ENCODE peak calls at places on chromosomes 11 and 22, in five cellular contexts. K is heart right ventricle; M is AG04450; Q is activated CD8-positive, alpha-beta memory T cell treated with anti-CD3 and anti-CD28 coated beads, Interleukin-2, amount 50 U/mL, for 4 hours; G is H7. B is an unnamed sample.

GRCh38 chr11:44765026-44765595 is 38.3 kb downstream of the TSPAN18 start:
- DNase-seq in K (no peak), M (no peak), Q (no peak), G (no peak), B (no peak)

GRCh38 chr11:103480421-103480820 is 371.2 kb downstream of the DYNC2H1 start:
- DNase-seq in K (no peak), M (no peak), Q (no peak), G (no peak), B (no peak)

GRCh38 chr11:64637346-64638016 is 46.5 kb downstream of the SLC22A12 start:
- DNase-seq in K (no peak), M (no peak), Q (no peak), G (peak), B (no peak)

GRCh38 chr11:125457814-125458343 is 38.2 kb downstream of the FEZ1 start:
- DNase-seq in K (peak), M (peak), Q (no peak), G (peak), B (no peak)

GRCh38 chr11:78216021-78216420 is 27.3 kb downstream of the USP35 start:
- DNase-seq in K (no peak), M (no peak), Q (no peak), G (no peak), B (no peak)

GRCh38 chr11:35237860-35238715 is 99.1 kb downstream of the CD44 start:
- DNase-seq in K (peak), M (no peak), Q (peak), G (peak), B (peak)

GRCh38 chr11:1598816-1599215 is 722 bp upstream of the KRTAP5-2 start:
- DNase-seq in K (no peak), M (no peak), Q (no peak), G (no peak), B (no peak)

GRCh38 chr22:50624347-50625130 is 3.4 kb downstream of the ARSA start:
- DNase-seq in K (no peak), M (no peak), Q (no peak), G (no peak), B (no peak)

GRCh38 chr11:131474947-131475346 is 104.5 kb downstream of the NTM start:
- DNase-seq in K (no peak), M (no peak), Q (no peak), G (no peak), B (no peak)

GRCh38 chr22:44931077-44931540 is 78.7 kb downstream of the PHF21B start:
- DNase-seq in K (peak), M (no peak), Q (no peak), G (no peak), B (no peak)

GRCh38 chr22:37913233-37913721 is 7.2 kb downstream of the MICALL1 start:
- DNase-seq in K (peak), M (no peak), Q (no peak), G (no peak), B (no peak)

GRCh38 chr22:35622132-35622913 is 5.2 kb upstream of the MB start:
- DNase-seq in K (peak), M (no peak), Q (no peak), G (peak), B (peak)

GRCh38 chr11:123195182-123196059 is at the start of gene CLMP:
- DNase-seq in K (no peak), M (no peak), Q (no peak), G (peak), B (peak)

GRCh38 chr11:126317681-126318641 is 14.1 kb downstream of the DCPS start:
- DNase-seq in K (peak), M (no peak), Q (peak), G (no peak), B (no peak)

GRCh38 chr11:118406599-118407166 is 5.3 kb downstream of the ATP5MG start:
- DNase-seq in K (peak), M (no peak), Q (no peak), G (no peak), B (peak)

GRCh38 chr22:45212306-45212709 is 28.4 kb downstream of the KIAA0930 start:
- DNase-seq in K (peak), M (peak), Q (no peak), G (peak), B (no peak)

GRCh38 chr11:57055780-57056179 is 67.1 kb downstream of the OR5AK2 start:
- DNase-seq in K (no peak), M (no peak), Q (no peak), G (no peak), B (no peak)

GRCh38 chr22:43848366-43849171 is 13.7 kb downstream of the SULT4A1 start:
- DNase-seq in K (no peak), M (no peak), Q (no peak), G (peak), B (peak)

GRCh38 chr22:36131907-36132306 is 28.6 kb downstream of the APOL3 start:
- DNase-seq in K (no peak), M (no peak), Q (no peak), G (peak), B (no peak)

GRCh38 chr11:65279713-65280459 is 18.1 kb downstream of the POLA2 start:
- DNase-seq in K (peak), M (peak), Q (no peak), G (no peak), B (no peak)

GRCh38 chr11:58216476-58216875 is 4.0 kb downstream of the OR1S1 start:
- DNase-seq in K (no peak), M (no peak), Q (no peak), G (no peak), B (no peak)

GRCh38 chr11:134418119-134418840 is 6.2 kb upstream of the B3GAT1 start:
- DNase-seq in K (no peak), M (no peak), Q (no peak), G (peak), B (no peak)

GRCh38 chr11:75214411-75214821 is 26.2 kb upstream of the TPBGL start:
- DNase-seq in K (peak), M (peak), Q (peak), G (peak), B (peak)

GRCh38 chr22:48492371-48493320 is 1335.0 kb downstream of the BRD1 start:
- DNase-seq in K (peak), M (peak), Q (peak), G (peak), B (peak)

GRCh38 chr11:12160680-12161079 is 50.3 kb downstream of the MICAL2 start:
- DNase-seq in K (no peak), M (no peak), Q (no peak), G (no peak), B (no peak)

GRCh38 chr22:24187731-24188644 is 6.7 kb downstream of the SUSD2 start:
- DNase-seq in K (no peak), M (no peak), Q (no peak), G (peak), B (no peak)

GRCh38 chr22:26610072-26610958 is 7.5 kb downstream of the CRYBB1 start:
- DNase-seq in K (peak), M (peak), Q (peak), G (no peak), B (no peak)

GRCh38 chr11:72221386-72221785 is 3.2 kb upstream of the INPPL1 start:
- DNase-seq in K (no peak), M (no peak), Q (no peak), G (no peak), B (no peak)

GRCh38 chr11:10642298-10642697 is 51.3 kb downstream of the IRAG1 start:
- DNase-seq in K (no peak), M (no peak), Q (no peak), G (no peak), B (no peak)

GRCh38 chr22:23695141-23695540 is 4.3 kb downstream of the RGL4 start:
- DNase-seq in K (no peak), M (no peak), Q (no peak), G (no peak), B (no peak)

GRCh38 chr22:44202261-44202789 is 21.6 kb downstream of the PARVG start:
- DNase-seq in K (no peak), M (peak), Q (no peak), G (no peak), B (no peak)

B was measured in NCI-H1105 treated with DMSO at 0.1 percent for 48 hours.